ENCODE peak calls at places on chromosomes 5 and 9, in five cellular contexts. P is upper lobe of left lung, R is HFF-Myc, S is bronchial epithelial cell, Q is HCT116. Y is an unnamed sample.

GRCh38 chr9:131824175-131824594 is 84.3 kb upstream of the RAPGEF1 start:
- DNase-seq in P (no peak), R (no peak), S (no peak), Q (no peak), Y (no peak)

GRCh38 chr9:129005336-129005997 is 22.7 kb downstream of the SH3GLB2 start:
- DNase-seq in P (no peak), R (no peak), S (no peak), Q (no peak), Y (no peak)

GRCh38 chr9:134365791-134366222 is 39.6 kb downstream of the RXRA start:
- DNase-seq in P (no peak), R (peak), S (peak), Q (no peak), Y (no peak)

GRCh38 chr9:124480621-124480981 is 26.6 kb downstream of the NR5A1 start:
- DNase-seq in P (no peak), R (peak), S (peak), Q (peak), Y (no peak)

GRCh38 chr9:91148306-91148705 is 213.4 kb downstream of the AUH start:
- DNase-seq in P (no peak), R (no peak), S (no peak), Q (no peak), Y (no peak)

GRCh38 chr5:103860327-103860726 is 297.7 kb upstream of the NUDT12 start:
- DNase-seq in P (no peak), R (no peak), S (no peak), Q (no peak), Y (no peak)

GRCh38 chr5:44833249-44833648 is 24.5 kb downstream of the MRPS30 start:
- DNase-seq in P (no peak), R (no peak), S (no peak), Q (no peak), Y (no peak)

GRCh38 chr5:35902032-35902681 is 36.3 kb downstream of the CAPSL start:
- DNase-seq in P (no peak), R (no peak), S (peak), Q (no peak), Y (no peak)

GRCh38 chr9:18849910-18850677 is 182.9 kb downstream of the SAXO1 start:
- DNase-seq in P (no peak), R (no peak), S (no peak), Q (no peak), Y (no peak)

GRCh38 chr9:123710299-123710698 is 219.6 kb downstream of the DENND1A start:
- DNase-seq in P (no peak), R (no peak), S (peak), Q (no peak), Y (peak)

GRCh38 chr5:143188692-143189091 is 214.8 kb downstream of the NR3C1 start:
- DNase-seq in P (no peak), R (no peak), S (no peak), Q (no peak), Y (no peak)

GRCh38 chr5:81044868-81045267 is 84.7 kb downstream of the RASGRF2 start:
- DNase-seq in P (no peak), R (no peak), S (no peak), Q (no peak), Y (no peak)

GRCh38 chr9:18124760-18125159 is 349.2 kb upstream of the ADAMTSL1 start:
- DNase-seq in P (no peak), R (no peak), S (no peak), Q (no peak), Y (peak)

GRCh38 chr9:110130791-110131416 is 77.1 kb downstream of the C9orf152 start:
- DNase-seq in P (no peak), R (no peak), S (no peak), Q (no peak), Y (no peak)

GRCh38 chr9:120532475-120532874 is 47.5 kb downstream of the CDK5RAP2 start:
- DNase-seq in P (no peak), R (peak), S (peak), Q (peak), Y (no peak)

GRCh38 chr5:31412324-31412723 is 119.6 kb downstream of the DROSHA start:
- DNase-seq in P (no peak), R (no peak), S (no peak), Q (no peak), Y (no peak)

GRCh38 chr5:40046792-40047191 is 622.0 kb upstream of the DAB2 start:
- DNase-seq in P (no peak), R (peak), S (peak), Q (no peak), Y (no peak)

GRCh38 chr9:92254401-92255337 is 38.8 kb downstream of the IARS1 start:
- DNase-seq in P (peak), R (no peak), S (no peak), Q (no peak), Y (no peak)

GRCh38 chr5:154287136-154287535 is 96.6 kb downstream of the GALNT10 start:
- DNase-seq in P (no peak), R (peak), S (peak), Q (no peak), Y (peak)

GRCh38 chr9:19830796-19831195 is 42.0 kb upstream of the SLC24A2 start:
- DNase-seq in P (no peak), R (no peak), S (no peak), Q (no peak), Y (no peak)

GRCh38 chr5:144141581-144141980 is 28.9 kb downstream of the YIPF5 start:
- DNase-seq in P (no peak), R (no peak), S (peak), Q (no peak), Y (no peak)

GRCh38 chr5:5483880-5484595 is 61.6 kb downstream of the ICE1 start:
- DNase-seq in P (no peak), R (no peak), S (peak), Q (no peak), Y (peak)

GRCh38 chr5:74098456-74098855 is 472.5 kb downstream of the ARHGEF28 start:
- DNase-seq in P (no peak), R (no peak), S (no peak), Q (no peak), Y (no peak)

GRCh38 chr5:60960591-60960990 is 15.6 kb downstream of the NDUFAF2 start:
- DNase-seq in P (no peak), R (no peak), S (peak), Q (peak), Y (no peak)
- TF ChIP-seq CTCF in P (peak), R (peak), S (peak), Q (peak), Y (peak)

GRCh38 chr5:75651575-75651974 is 40.3 kb downstream of the ANKDD1B start:
- DNase-seq in P (no peak), R (no peak), S (peak), Q (no peak), Y (no peak)

GRCh38 chr5:75659791-75660453 is 48.7 kb downstream of the ANKDD1B start:
- DNase-seq in P (no peak), R (no peak), S (peak), Q (no peak), Y (no peak)

GRCh38 chr5:75656311-75657003 is 45.2 kb downstream of the ANKDD1B start:
- DNase-seq in P (no peak), R (no peak), S (peak), Q (no peak), Y (peak)

DNA sequence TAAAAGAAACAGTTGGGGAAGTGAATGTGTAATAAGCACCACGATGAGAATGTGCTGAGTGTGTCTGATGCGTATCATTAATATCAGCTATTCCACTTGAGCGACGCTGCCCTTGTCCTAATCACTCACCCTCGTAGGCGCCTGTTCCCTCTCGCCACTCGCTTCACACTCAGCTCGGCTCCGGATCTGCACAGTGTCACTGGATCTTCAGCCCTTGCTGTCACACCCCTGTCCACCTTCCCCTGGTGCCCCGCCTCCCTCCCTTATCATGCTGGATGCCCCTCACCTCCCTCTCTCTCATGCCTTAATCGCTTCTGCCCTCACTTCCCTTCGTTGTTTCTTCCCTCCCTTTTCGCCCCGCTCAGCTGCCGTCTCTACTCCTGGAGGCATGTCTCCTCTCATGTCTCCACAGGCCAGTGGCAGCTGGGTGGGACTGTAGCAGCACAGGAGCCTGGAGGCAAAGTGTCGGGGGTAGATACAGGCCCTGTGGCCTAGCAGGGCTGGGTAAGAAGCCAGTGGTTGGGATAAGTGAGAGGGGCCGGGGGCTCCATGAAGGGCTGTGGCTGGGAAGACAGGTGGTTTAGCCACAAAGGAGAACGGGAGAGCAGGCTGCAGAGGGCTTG is 43.6 kb downstream of the ANKDD1B start:
- DNase-seq in P (no peak), R (no peak), S (no peak), Q (no peak), Y (no peak)
- H3K4me3 ChIP-seq in P (no peak), R (no peak), S (no peak), Q (no peak), Y (no peak)

GRCh38 chr5:140043508-140043872 is 391 bp upstream of the NRG2 start:
- DNase-seq in P (no peak), R (no peak), S (no peak), Q (no peak), Y (no peak)
- TF ChIP-seq CTCF in P (no peak), R (peak), S (no peak), Q (no peak), Y (no peak)

DNA sequence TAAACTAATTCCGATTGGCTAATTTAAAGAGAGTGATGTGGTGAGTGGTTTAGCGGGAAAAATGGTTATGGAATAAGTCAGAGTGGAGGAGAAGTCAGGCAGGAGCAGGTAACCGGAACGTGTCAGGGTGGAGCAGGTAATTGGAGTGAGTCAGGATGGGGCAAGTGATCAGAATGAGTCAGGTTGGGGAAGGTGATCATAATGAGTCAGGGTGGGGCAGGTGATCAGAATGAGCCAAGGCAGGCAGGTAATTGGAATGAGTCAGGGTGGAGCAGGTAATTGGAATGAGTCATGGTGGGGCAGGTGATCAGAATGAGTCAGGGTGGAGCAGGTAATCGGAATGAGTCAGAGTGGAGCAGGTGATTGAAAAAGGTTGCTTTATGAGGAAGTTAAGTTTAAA is 101.4 kb downstream of the TMEM167A start:
- DNase-seq in P (no peak), R (no peak), S (peak), Q (peak), Y (no peak)
- H3K4me3 ChIP-seq in P (no peak), R (no peak), S (no peak), Q (peak), Y (no peak)

DNA sequence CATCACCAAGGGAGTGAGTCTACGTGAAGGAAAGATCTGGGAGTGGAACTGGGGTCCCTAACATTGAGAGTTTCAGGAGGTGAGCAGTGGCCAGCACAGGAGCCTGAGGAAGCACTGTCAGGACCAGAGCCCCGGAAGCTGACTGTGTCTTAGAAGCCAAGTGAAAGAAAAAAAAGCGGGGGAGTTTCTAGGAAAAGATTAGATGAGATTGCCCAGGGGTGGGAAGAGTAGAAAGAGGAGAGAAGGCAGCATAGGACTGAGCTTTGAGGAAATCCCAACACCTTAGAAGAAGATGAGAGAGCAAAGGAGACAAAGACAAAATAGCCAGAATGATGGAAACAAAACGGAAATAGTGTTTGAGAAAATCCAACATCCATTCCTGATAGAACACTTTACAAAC is 37.0 kb upstream of the LRRTM2 start:
- DNase-seq in P (no peak), R (no peak), S (no peak), Q (no peak), Y (no peak)
- TF ChIP-seq CTCF in P (no peak), R (no peak), S (no peak), Q (no peak), Y (no peak)

GRCh38 chr5:94281402-94281801 is 337.0 kb downstream of the KIAA0825 start:
- DNase-seq in P (no peak), R (no peak), S (no peak), Q (no peak), Y (no peak)

GRCh38 chr5:94276056-94276455 is 342.3 kb downstream of the KIAA0825 start:
- DNase-seq in P (no peak), R (no peak), S (peak), Q (no peak), Y (no peak)

GRCh38 chr5:94274684-94275083 is 343.7 kb downstream of the KIAA0825 start:
- DNase-seq in P (no peak), R (no peak), S (no peak), Q (no peak), Y (no peak)

DNA sequence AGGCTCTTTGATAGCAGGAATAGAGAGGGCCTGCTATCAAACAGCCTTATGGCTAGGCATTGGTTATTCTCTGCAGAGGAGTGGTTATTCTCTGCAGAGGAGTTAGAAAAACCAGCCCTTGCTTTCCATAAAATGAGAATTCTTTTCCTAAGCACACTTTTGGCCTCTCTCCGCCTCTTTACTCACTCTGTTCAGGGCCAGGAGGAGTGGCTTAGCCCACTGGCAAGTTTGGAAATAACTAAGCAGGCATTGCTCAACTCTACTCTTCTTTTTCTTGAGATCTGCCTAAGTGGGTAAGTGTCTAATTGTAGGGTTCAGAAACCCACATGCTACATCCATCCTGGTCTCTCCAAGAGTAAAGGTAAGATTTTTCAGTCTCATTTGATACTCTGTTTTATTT is 341.7 kb downstream of the KIAA0825 start:
- DNase-seq in P (no peak), R (no peak), S (no peak), Q (no peak), Y (no peak)
- H3K4me3 ChIP-seq in P (no peak), R (no peak), S (no peak), Q (no peak), Y (no peak)

DNA sequence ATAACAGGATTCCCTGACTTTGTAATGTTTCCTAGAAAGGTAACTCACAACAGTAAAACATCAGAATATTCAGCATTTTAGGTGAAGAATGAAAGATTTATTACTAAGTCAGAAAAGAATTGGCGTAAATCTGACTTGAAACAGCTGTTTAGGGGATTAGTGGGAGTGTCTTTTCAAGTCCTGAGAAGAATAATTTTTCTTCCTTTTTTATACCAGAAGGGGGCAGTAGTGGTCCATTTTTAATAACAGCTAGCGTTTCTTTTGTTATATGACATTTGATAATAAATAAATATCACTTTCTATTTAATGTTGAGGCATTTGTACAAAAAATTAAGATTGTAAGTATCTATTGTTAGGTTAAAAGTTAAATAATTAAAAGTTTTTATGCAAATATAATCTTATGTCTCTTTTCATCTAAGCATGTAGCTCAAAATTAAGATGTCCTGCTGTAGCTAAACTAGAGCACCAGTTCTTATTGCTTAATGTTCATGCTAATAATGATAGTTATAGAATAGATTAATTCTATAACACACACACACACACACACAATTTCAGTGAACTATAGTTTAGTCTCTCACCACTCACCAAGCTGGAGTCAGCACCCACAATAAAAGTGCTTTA is 258.7 kb upstream of the ARRDC3 start:
- DNase-seq in P (no peak), R (peak), S (peak), Q (peak), Y (no peak)
- TF ChIP-seq CTCF in P (peak), R (peak), S (peak), Q (peak), Y (peak)

GRCh38 chr9:116267021-116267420 is 113.4 kb downstream of the PAPPA start:
- DNase-seq in P (no peak), R (no peak), S (peak), Q (no peak), Y (no peak)
- H3K4me3 ChIP-seq in P (no peak), R (no peak), S (no peak), Q (no peak), Y (no peak)

GRCh38 chr5:98840946-98841345 is 67.5 kb downstream of the RGMB start:
- DNase-seq in P (no peak), R (no peak), S (no peak), Q (no peak), Y (no peak)

GRCh38 chr5:98844865-98845264 is 71.4 kb downstream of the RGMB start:
- DNase-seq in P (no peak), R (no peak), S (no peak), Q (no peak), Y (no peak)

GRCh38 chr5:98836175-98836574 is 62.7 kb downstream of the RGMB start:
- DNase-seq in P (no peak), R (no peak), S (no peak), Q (no peak), Y (no peak)

GRCh38 chr5:98843481-98843880 is 70.0 kb downstream of the RGMB start:
- DNase-seq in P (no peak), R (no peak), S (no peak), Q (peak), Y (no peak)

DNA sequence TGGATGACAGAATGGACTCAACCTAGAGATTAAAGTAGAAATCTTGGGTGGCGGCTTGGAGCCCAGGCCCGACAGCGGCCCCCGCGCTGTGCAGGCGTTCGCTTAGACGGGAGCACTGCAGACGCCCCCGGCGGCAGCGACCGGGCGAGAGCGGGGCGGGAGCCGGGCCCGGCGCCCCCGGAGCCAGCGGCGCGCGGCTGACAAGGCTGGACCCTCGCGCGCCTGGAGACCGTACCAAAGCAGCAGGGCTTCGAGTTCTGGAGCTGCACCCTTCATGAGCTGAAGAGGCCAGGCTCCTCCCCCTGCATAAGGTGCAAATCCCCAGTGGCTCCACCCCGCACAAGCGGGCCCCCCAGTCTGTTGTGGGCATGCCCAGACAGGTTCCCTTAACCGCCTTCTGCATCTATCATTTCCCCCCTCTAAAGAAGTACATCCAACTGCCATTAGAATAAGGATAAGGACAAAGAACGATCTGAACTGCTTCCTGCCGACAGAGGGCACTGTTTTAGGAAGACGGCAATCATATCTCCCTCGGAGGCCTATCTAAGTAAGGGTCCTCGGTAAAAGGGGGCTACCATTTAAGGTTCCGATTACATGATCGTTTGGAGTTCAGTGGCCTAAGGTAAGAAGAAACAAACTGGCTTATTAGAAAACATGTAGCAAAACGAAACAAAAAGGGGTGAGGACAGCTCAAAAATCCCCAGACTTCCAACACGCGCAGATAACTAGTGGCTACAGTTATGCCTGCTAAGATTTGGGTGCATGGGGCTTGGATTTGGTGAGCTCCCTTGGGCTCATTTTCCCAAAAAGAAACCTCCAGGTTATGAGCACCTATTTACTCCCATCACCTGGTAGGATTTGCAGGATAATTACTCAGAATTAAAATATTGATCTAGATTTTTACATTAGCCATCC is 66.3 kb downstream of the RGMB start:
- DNase-seq in P (peak), R (no peak), S (peak), Q (no peak), Y (no peak)
- TF ChIP-seq CTCF in P (no peak), R (no peak), S (peak), Q (no peak), Y (no peak)

DNA sequence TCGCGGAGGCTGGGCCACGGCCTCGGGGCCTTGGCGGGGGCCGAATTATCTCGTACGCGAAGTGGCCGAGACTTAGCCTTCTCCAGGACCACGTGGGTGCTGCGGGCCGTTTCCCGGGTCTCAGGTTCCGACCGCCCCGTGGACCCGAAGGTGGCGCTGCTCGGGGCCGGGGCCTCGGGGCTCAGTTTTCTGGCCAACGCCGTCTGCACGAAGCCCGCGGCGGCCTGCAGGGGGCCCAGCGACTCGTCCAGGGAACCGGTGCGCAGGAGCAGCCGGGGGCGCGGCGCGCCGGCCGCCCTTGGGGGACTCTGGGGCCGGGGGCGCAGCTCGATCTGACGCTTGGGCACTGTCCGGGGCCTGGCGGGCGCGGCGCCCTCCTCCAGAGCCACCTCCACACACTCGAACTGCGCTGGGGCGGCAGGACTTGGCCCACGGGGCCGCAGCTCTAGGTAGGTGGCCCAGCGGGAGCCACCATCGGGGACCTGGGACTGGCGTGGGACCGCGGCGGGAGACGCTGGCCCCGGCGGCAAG is 716 bp downstream of the PROB1 start:
- DNase-seq in P (peak), R (no peak), S (no peak), Q (no peak), Y (no peak)
- H3K4me3 ChIP-seq in P (peak), R (peak), S (peak), Q (no peak), Y (peak)

Y was measured in AG04449.